ENCODE peak calls at places on chromosome 10, in four cellular contexts. E, I, G and J are unnamed samples. For H3K4me1, the result is how much of the 10 kb centered on the place peaks cover.

GRCh38 chr10:33501161-33501560 is 166.7 kb upstream of the NRP1 start:
- DNase-seq in E (peak), I (no peak), G (no peak), J (no peak)

GRCh38 chr10:71308244-71308643 is 10.8 kb upstream of the SLC29A3 start:
- DNase-seq in E (no peak), I (no peak), G (no peak), J (no peak)

GRCh38 chr10:109894516-109894915 is 28.8 kb downstream of the XPNPEP1 start:
- DNase-seq in E (peak), I (no peak), G (peak), J (peak)

GRCh38 chr10:72455889-72456588 is 101.3 kb upstream of the DNAJB12 start:
- DNase-seq in E (peak), I (no peak), G (no peak), J (peak)

GRCh38 chr10:15335500-15335899 is 35.6 kb downstream of the FAM171A1 start:
- DNase-seq in E (no peak), I (no peak), G (no peak), J (no peak)

GRCh38 chr10:26436848-26437247 is 1.3 kb upstream of the APBB1IP start:
- DNase-seq in E (no peak), I (no peak), G (no peak), J (no peak)

GRCh38 chr10:78512205-78512550 is 478.5 kb downstream of the RPS24 start:
- DNase-seq in E (no peak), I (no peak), G (no peak), J (no peak)

GRCh38 chr10:31075434-31075833 is 43.8 kb upstream of the ZNF438 start:
- DNase-seq in E (peak), I (no peak), G (no peak), J (no peak)

GRCh38 chr10:100146398-100146797 is 39.4 kb downstream of the ERLIN1 start:
- DNase-seq in E (no peak), I (no peak), G (no peak), J (no peak)

GRCh38 chr10:19329475-19329874 is 280.9 kb downstream of the MALRD1 start:
- DNase-seq in E (no peak), I (no peak), G (no peak), J (no peak)

GRCh38 chr10:12937527-12937926 is 64.0 kb downstream of the CCDC3 start:
- DNase-seq in E (no peak), I (no peak), G (no peak), J (no peak)

DNA sequence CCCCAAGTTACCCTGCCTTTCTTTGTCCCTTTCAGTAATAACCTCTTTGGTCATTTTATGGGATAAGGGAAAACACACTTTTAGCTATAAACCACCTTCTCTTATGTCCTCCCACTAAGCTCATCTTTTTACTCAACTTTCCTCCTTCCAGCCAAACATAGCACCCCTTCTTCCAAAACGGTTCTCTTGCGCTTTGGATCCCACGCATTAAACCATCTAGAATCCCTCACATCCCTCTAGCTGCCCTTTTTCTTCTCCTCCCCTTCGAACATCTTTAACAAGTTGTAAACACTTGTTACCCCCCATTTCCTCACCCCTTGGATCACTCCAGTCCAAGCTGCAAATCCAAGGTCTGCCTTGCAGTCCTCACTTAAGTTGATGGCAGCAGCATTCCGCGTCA is 13.4 kb downstream of the WAPL start:
- DNase-seq in E (no peak), I (no peak), G (no peak), J (no peak)
- H3K4me3 ChIP-seq in E (no peak), I (no peak), G (no peak), J (no peak)

GRCh38 chr10:103546401-103546800 is 52.9 kb downstream of the NEURL1 start:
- DNase-seq in E (no peak), I (no peak), G (no peak), J (no peak)
- H3K4me1 ChIP-seq in E (under half), I (under half), G (under half), J (under half)

GRCh38 chr10:91549296-91549695 is 83.6 kb downstream of the PPP1R3C start:
- DNase-seq in E (no peak), I (no peak), G (no peak), J (no peak)

GRCh38 chr10:91552260-91552659 is 80.6 kb downstream of the PPP1R3C start:
- DNase-seq in E (no peak), I (no peak), G (no peak), J (no peak)

GRCh38 chr10:91555455-91555854 is 77.4 kb downstream of the PPP1R3C start:
- DNase-seq in E (no peak), I (no peak), G (no peak), J (no peak)

GRCh38 chr10:91552706-91553105 is 80.2 kb downstream of the PPP1R3C start:
- DNase-seq in E (peak), I (no peak), G (no peak), J (peak)

GRCh38 chr10:91551856-91552255 is 81.0 kb downstream of the PPP1R3C start:
- DNase-seq in E (peak), I (no peak), G (peak), J (no peak)
- H3K4me3 ChIP-seq in E (no peak), I (no peak), G (no peak), J (no peak)

GRCh38 chr10:69465457-69466157 is 14.3 kb downstream of the TSPAN15 start:
- DNase-seq in E (no peak), I (no peak), G (no peak), J (no peak)
- H3K4me1 ChIP-seq in E (under half), I (under half), G (under half), J (under half)

GRCh38 chr10:3747248-3747960 is 37.6 kb downstream of the KLF6 start:
- DNase-seq in E (no peak), I (no peak), G (no peak), J (no peak)
- H3K4me3 ChIP-seq in E (no peak), I (no peak), G (no peak), J (no peak)